ENCODE peak calls at places on chromosome 6, in ten cellular contexts. U is A549, I is breast epithelium, K is body of pancreas, J is heart left ventricle, V is esophagus squamous epithelium, F is adrenal gland, B is HCT116, T is spleen, D is upper lobe of left lung. E is an unnamed sample. For H3K4me1, the result is how much of the 10 kb centered on the place peaks cover.

GRCh38 chr6:46690126-46690525 is 2.4 kb downstream of the TDRD6 start:
- DNase-seq in U (no peak), I (no peak), K (no peak), J (no peak), V (no peak), F (no peak), B (no peak), T (no peak), D (no peak), E (no peak)

GRCh38 chr6:11921017-11921438 is 91.1 kb upstream of the HIVEP1 start:
- DNase-seq in U (peak), I (no peak), K (peak), J (peak), V (no peak), F (peak), B (peak), T (no peak), D (peak), E (no peak)

GRCh38 chr6:34360556-34360955 is 31.9 kb downstream of the NUDT3 start:
- DNase-seq in U (no peak), I (no peak), K (no peak), J (no peak), V (no peak), F (no peak), B (no peak), T (no peak), D (no peak), E (no peak)

GRCh38 chr6:46320505-46320904 is 149.7 kb upstream of the ENPP5 start:
- DNase-seq in U (no peak), I (no peak), K (no peak), J (no peak), V (no peak), F (no peak), B (no peak), T (no peak), D (no peak), E (no peak)

GRCh38 chr6:26555505-26556262 is 17.5 kb downstream of the HMGN4 start:
- DNase-seq in U (no peak), I (no peak), K (no peak), J (no peak), V (no peak), F (no peak), B (no peak), T (no peak), D (no peak), E (no peak)

GRCh38 chr6:11718031-11718430 is 60.6 kb downstream of the ADTRP start:
- DNase-seq in U (no peak), I (no peak), K (no peak), J (no peak), V (no peak), F (no peak), B (no peak), T (no peak), D (no peak), E (no peak)

GRCh38 chr6:24905485-24905884 is 30.3 kb downstream of the RIPOR2 start:
- DNase-seq in U (no peak), I (no peak), K (no peak), J (no peak), V (no peak), F (no peak), B (no peak), T (no peak), D (no peak), E (no peak)

GRCh38 chr6:37354526-37355384 is 972 bp downstream of the RNF8 start:
- DNase-seq in U (peak), I (no peak), K (peak), J (no peak), V (no peak), F (no peak), B (no peak), T (peak), D (peak), E (peak)

GRCh38 chr6:47698342-47698787 is at the start of gene ADGRF4:
- DNase-seq in U (peak), I (no peak), K (no peak), J (no peak), V (no peak), F (peak), B (no peak), T (no peak), D (no peak), E (no peak)

GRCh38 chr6:4346659-4347333 is 211.4 kb upstream of the ECI2 start:
- DNase-seq in U (no peak), I (no peak), K (no peak), J (no peak), V (no peak), F (no peak), B (no peak), T (no peak), D (no peak), E (no peak)

GRCh38 chr6:13177617-13178506 is 150.5 kb downstream of the TBC1D7 start:
- DNase-seq in U (no peak), I (no peak), K (no peak), J (no peak), V (no peak), F (no peak), B (no peak), T (no peak), D (no peak), E (no peak)

GRCh38 chr6:27785297-27785696 is 126.9 kb downstream of the OR2B2 start:
- DNase-seq in U (no peak), I (no peak), K (no peak), J (no peak), V (no peak), F (no peak), B (no peak), T (no peak), D (no peak), E (no peak)

GRCh38 chr6:42539135-42539534 is 24.7 kb upstream of the UBR2 start:
- DNase-seq in U (no peak), I (no peak), K (no peak), J (no peak), V (no peak), F (no peak), B (no peak), T (no peak), D (no peak), E (no peak)

GRCh38 chr6:131950767-131951575 is at the start of gene CCN2:
- DNase-seq in U (peak), I (peak), K (peak), J (peak), V (no peak), F (peak), B (peak), T (peak), D (peak), E (peak)

GRCh38 chr6:125310994-125311649 is 9.4 kb upstream of the HDDC2 start:
- DNase-seq in U (peak), I (no peak), K (peak), J (no peak), V (no peak), F (peak), B (peak), T (no peak), D (no peak), E (no peak)

GRCh38 chr6:136343275-136343674 is 53.6 kb upstream of the BCLAF1 start:
- DNase-seq in U (no peak), I (no peak), K (no peak), J (no peak), V (no peak), F (no peak), B (no peak), T (no peak), D (no peak), E (no peak)

GRCh38 chr6:14706378-14706929 is 539.4 kb upstream of the JARID2 start:
- DNase-seq in U (no peak), I (no peak), K (peak), J (peak), V (no peak), F (no peak), B (peak), T (no peak), D (no peak), E (peak)

GRCh38 chr6:90256698-90257485 is 39.8 kb downstream of the BACH2 start:
- DNase-seq in U (no peak), I (no peak), K (no peak), J (no peak), V (no peak), F (no peak), B (no peak), T (no peak), D (no peak), E (no peak)

GRCh38 chr6:170366248-170366960 is 59.8 kb downstream of the FAM120B start:
- DNase-seq in U (no peak), I (no peak), K (no peak), J (no peak), V (no peak), F (no peak), B (no peak), T (no peak), D (no peak), E (no peak)

GRCh38 chr6:3876131-3876530 is 27.0 kb downstream of the FAM50B start:
- DNase-seq in U (no peak), I (no peak), K (peak), J (no peak), V (no peak), F (no peak), B (no peak), T (no peak), D (no peak), E (no peak)

GRCh38 chr6:33694401-33694931 is 17.0 kb downstream of the UQCC2 start:
- DNase-seq in U (no peak), I (no peak), K (peak), J (no peak), V (no peak), F (no peak), B (no peak), T (peak), D (peak), E (peak)

GRCh38 chr6:26646074-26646473 is 13.5 kb downstream of the ZNF322 start:
- DNase-seq in U (no peak), I (no peak), K (no peak), J (no peak), V (no peak), F (no peak), B (no peak), T (no peak), D (no peak), E (no peak)

GRCh38 chr6:24897186-24897585 is 38.6 kb downstream of the RIPOR2 start:
- DNase-seq in U (no peak), I (no peak), K (no peak), J (no peak), V (no peak), F (no peak), B (no peak), T (no peak), D (no peak), E (no peak)

GRCh38 chr6:52843600-52843999 is 3.0 kb upstream of the GSTA5 start:
- DNase-seq in U (no peak), I (no peak), K (no peak), J (no peak), V (no peak), F (no peak), B (no peak), T (no peak), D (no peak), E (no peak)

GRCh38 chr6:148502773-148503135 is 160.1 kb downstream of the SASH1 start:
- DNase-seq in U (no peak), I (no peak), K (no peak), J (no peak), V (no peak), F (no peak), B (no peak), T (no peak), D (no peak), E (no peak)

GRCh38 chr6:143677891-143678737 is at the start of gene PHACTR2:
- DNase-seq in U (peak), I (peak), K (peak), J (peak), V (no peak), F (peak), B (peak), T (peak), D (peak), E (peak)

GRCh38 chr6:7143161-7143974 is 35.6 kb downstream of the RREB1 start:
- DNase-seq in U (no peak), I (no peak), K (no peak), J (no peak), V (no peak), F (no peak), B (no peak), T (no peak), D (no peak), E (no peak)

GRCh38 chr6:33731751-33732282 is 14.9 kb downstream of the IP6K3 start:
- DNase-seq in U (no peak), I (peak), K (peak), J (no peak), V (no peak), F (no peak), B (no peak), T (no peak), D (no peak), E (peak)

GRCh38 chr6:99467509-99468106 is 42.5 kb upstream of the PNISR start:
- DNase-seq in U (peak), I (no peak), K (no peak), J (no peak), V (no peak), F (no peak), B (no peak), T (no peak), D (no peak), E (no peak)

GRCh38 chr6:54621285-54621684 is 225.3 kb upstream of the FAM83B start:
- DNase-seq in U (no peak), I (no peak), K (no peak), J (no peak), V (no peak), F (no peak), B (peak), T (no peak), D (no peak), E (no peak)

GRCh38 chr6:6788394-6789020 is 200.0 kb downstream of the LY86 start:
- DNase-seq in U (no peak), I (no peak), K (peak), J (no peak), V (no peak), F (no peak), B (no peak), T (no peak), D (no peak), E (no peak)

GRCh38 chr6:28810655-28811053 is 113.1 kb downstream of the TRIM27 start:
- DNase-seq in U (no peak), I (no peak), K (no peak), J (no peak), V (no peak), F (no peak), B (no peak), T (no peak), D (no peak), E (no peak)

GRCh38 chr6:163413345-163414116 is 987 bp upstream of the QKI start:
- DNase-seq in U (peak), I (peak), K (peak), J (peak), V (peak), F (peak), B (peak), T (peak), D (peak), E (peak)
- TF ChIP-seq POLR2A in U (peak), I (peak), K (peak), J (peak), V (no peak), F (peak), B (no peak), T (no peak), D (peak), E (peak)

GRCh38 chr6:36116066-36116465 is 14.2 kb upstream of the MAPK13 start:
- DNase-seq in U (no peak), I (no peak), K (no peak), J (no peak), V (no peak), F (no peak), B (no peak), T (no peak), D (no peak), E (no peak)

GRCh38 chr6:36116480-36116879 is 13.8 kb upstream of the MAPK13 start:
- DNase-seq in U (no peak), I (no peak), K (no peak), J (no peak), V (no peak), F (no peak), B (no peak), T (no peak), D (no peak), E (no peak)

GRCh38 chr6:36117639-36118549 is 12.4 kb upstream of the MAPK13 start:
- DNase-seq in U (no peak), I (no peak), K (no peak), J (no peak), V (no peak), F (no peak), B (no peak), T (no peak), D (no peak), E (no peak)

GRCh38 chr6:36115412-36115811 is 14.9 kb upstream of the MAPK13 start:
- DNase-seq in U (no peak), I (no peak), K (no peak), J (no peak), V (no peak), F (no peak), B (no peak), T (peak), D (no peak), E (peak)

DNA sequence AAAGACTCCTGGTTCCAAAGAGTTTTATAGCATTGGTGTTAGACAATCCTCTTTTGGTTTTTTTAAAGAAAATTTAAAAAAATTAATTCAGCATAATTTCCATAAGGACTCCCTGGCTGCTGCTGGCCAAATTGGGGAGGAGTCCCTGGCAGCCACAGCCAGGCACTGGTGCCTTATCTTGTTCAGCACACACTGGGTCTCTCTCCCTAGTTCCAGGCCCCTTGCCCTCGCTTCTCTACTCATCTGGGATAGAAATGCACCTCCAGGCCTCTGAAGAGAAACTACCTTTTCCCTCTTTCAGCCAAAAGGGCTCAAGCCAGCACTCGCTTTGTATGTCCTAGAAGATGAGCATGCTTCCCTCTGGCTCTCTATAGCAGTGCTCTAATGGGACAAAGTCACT is 13.4 kb upstream of the MAPK13 start:
- DNase-seq in U (no peak), I (no peak), K (no peak), J (no peak), V (no peak), F (no peak), B (no peak), T (no peak), D (no peak), E (peak)
- H3K4me1 ChIP-seq in U (under half), I (under half), K (under half), J (under half), V (under half), F (under half), B (under half), T (half or more), D (under half), E (under half)

DNA sequence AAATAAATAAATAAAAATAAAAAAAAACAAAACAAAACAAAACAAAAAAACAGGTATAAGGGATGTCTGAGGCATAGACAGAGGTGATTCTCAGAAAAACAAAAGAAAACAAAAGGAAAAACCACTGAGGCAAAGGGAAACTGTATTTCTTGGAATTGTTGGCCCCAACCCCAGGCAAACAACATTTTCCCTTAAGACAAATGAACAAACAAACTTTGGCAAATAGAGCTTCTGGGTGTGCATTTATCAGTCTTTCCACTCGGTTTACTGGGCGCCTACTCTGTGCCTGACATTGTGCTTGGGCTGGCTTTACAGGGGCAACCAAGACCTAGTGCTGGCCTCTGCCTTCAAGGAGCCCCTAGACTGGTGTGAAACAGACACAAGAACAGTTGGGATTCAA is 33.7 kb upstream of the IER3 start:
- DNase-seq in U (no peak), I (no peak), K (no peak), J (no peak), V (no peak), F (no peak), B (no peak), T (no peak), D (no peak), E (no peak)
- H3K27ac ChIP-seq in U (peak), I (peak), K (peak), J (peak), V (no peak), F (peak), B (peak), T (peak), D (no peak), E (no peak)

DNA sequence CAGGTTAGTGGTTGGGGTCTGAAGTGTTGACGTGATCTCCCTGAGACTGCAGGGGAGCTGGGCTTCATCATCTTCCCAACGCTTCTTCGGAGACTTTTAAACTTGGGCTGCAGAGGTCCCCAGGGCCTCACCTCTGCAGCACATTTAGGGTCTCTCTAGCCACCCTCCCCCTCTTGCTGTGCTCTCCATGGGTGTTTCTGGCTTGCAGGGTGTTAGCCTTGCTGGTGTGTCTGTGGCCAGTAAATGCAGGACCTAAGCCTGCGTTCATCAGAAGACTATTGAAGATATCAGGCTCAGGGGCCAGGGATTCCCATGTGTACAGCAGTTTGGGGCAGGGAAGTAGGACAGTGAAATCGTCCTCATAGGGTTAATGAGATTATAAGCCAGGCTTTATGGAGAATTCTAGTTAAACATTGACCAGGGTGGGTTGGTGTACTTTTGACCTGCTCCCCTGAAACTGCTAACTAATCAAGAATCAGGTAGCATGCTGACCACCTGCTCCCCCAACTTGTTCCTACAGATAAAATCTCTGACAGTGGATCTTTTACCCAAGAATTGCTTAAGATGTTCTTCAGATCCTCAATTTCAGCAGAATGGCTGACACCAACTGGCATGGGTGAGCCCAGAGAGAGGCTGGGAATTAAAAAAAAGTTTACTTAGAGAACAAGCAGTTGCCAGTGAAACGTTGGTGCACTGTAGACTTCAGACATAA is 3.8 kb upstream of the DDO start:
- DNase-seq in U (no peak), I (no peak), K (no peak), J (no peak), V (no peak), F (no peak), B (no peak), T (no peak), D (no peak), E (no peak)
- TF ChIP-seq POLR2A in U (no peak), I (no peak), K (no peak), J (no peak), V (no peak), F (no peak), B (no peak), T (no peak), D (no peak), E (no peak)

DNA sequence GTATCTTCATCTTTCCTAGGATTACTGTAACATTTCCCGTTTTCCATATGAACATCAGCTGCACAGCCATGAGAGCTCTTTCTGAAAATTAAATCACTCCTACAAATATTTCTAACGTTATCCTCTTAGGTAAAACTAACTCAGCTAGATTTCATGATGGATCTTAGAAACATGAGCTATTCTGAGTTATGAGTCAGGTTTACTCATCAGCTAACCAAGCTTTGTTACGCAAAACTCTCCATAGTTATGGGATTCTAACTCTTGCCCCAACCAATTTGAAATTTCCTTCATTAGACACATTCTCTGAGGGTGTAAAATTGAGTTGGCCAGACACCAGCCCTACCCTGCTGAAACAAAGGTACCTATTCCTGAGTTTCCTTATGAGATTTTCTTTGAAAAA is 14.0 kb downstream of the DEFB110 start:
- DNase-seq in U (no peak), I (no peak), K (no peak), J (no peak), V (no peak), F (no peak), B (no peak), T (no peak), D (no peak), E (no peak)
- H3K4me1 ChIP-seq in U (under half), I (under half), K (under half), J (under half), V (under half), F (under half), B (under half), T (under half), D (under half), E (under half)

DNA sequence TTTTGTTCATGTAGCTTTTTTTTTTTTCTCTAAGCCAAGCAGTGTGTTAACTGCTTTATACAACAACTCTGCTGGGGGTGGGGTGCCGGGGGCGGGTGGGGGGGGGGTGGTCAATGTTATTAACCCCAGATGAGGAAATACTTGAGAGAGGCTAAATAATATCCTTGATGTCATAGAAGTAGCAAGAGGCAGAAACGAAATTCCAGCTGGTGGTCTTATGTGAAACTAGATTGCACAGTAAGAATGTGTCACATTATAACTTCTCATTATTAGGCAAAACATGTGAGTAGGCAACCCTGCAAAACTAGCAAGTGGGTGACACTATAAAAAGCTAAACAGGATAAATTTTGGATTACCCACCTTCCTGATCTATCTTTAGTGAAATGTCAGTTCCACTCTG is 12.8 kb downstream of the MYLK4 start:
- DNase-seq in U (no peak), I (no peak), K (no peak), J (no peak), V (no peak), F (no peak), B (no peak), T (no peak), D (no peak), E (no peak)
- H3K27ac ChIP-seq in U (no peak), I (no peak), K (no peak), J (no peak), V (no peak), F (no peak), B (no peak), T (no peak), D (no peak), E (no peak)

GRCh38 chr6:22582806-22583205 is 13.4 kb downstream of the HDGFL1 start:
- DNase-seq in U (no peak), I (no peak), K (no peak), J (no peak), V (no peak), F (no peak), B (no peak), T (no peak), D (no peak), E (no peak)
- TF ChIP-seq POLR2A in U (no peak), I (no peak), K (no peak), J (no peak), V (no peak), F (no peak), B (no peak), T (no peak), D (no peak), E (no peak)

E was measured in right lobe of liver.